ENCODE peak calls at places on chromosome 9, in six cellular contexts. M, R, S, G, Y and X are unnamed samples.

GRCh38 chr9:126723807-126724172 is 81.0 kb upstream of the ZBTB43 start:
- DNase-seq in R (peak), Y (no peak), M (peak), S (no peak), G (no peak), X (no peak)

GRCh38 chr9:112858625-112859147 is 32.0 kb downstream of the SLC46A2 start:
- DNase-seq in Y (no peak), G (peak), R (peak), S (peak), M (peak), X (no peak)

GRCh38 chr9:114083693-114084092 is 5.6 kb upstream of the AMBP start:
- DNase-seq in G (no peak), S (no peak), M (no peak), Y (no peak), R (no peak), X (no peak)

GRCh38 chr9:11312976-11313375 is 700.2 kb upstream of the PTPRD start:
- DNase-seq in G (peak), M (no peak), Y (no peak), R (no peak), S (no peak), X (no peak)

GRCh38 chr9:128192601-128193371 is 1.4 kb upstream of the CIZ1 start:
- DNase-seq in G (no peak), Y (peak), R (peak), M (no peak), S (peak), X (no peak)

GRCh38 chr9:20811872-20812271 is 127.8 kb downstream of the FOCAD start:
- DNase-seq in S (no peak), M (no peak), G (peak), R (no peak), Y (no peak), X (no peak)

GRCh38 chr9:93520523-93520922 is 55.9 kb upstream of the PHF2 start:
- DNase-seq in Y (no peak), M (no peak), G (no peak), S (no peak), R (peak), X (no peak)

GRCh38 chr9:4590430-4591122 is 71.5 kb upstream of the PLPP6 start:
- DNase-seq in G (no peak), Y (no peak), S (no peak), M (no peak), R (no peak), X (no peak)

GRCh38 chr9:93587651-93588347 is 11.4 kb downstream of the PHF2 start:
- DNase-seq in S (no peak), R (no peak), M (peak), G (no peak), Y (no peak), X (no peak)

GRCh38 chr9:129245276-129245675 is 67.2 kb upstream of the IER5L start:
- DNase-seq in S (no peak), G (no peak), Y (no peak), M (no peak), R (no peak), X (no peak)

GRCh38 chr9:95757026-95757425 is 118.5 kb upstream of the ERCC6L2 start:
- DNase-seq in Y (no peak), R (no peak), G (no peak), M (no peak), S (no peak), X (no peak)

GRCh38 chr9:83526221-83526620 is 12.0 kb downstream of the FRMD3 start:
- DNase-seq in Y (no peak), S (no peak), R (no peak), G (no peak), M (no peak), X (no peak)

GRCh38 chr9:127720031-127720864 is 4.4 kb downstream of the TTC16 start:
- DNase-seq in M (no peak), G (no peak), R (no peak), Y (no peak), S (no peak), X (no peak)

GRCh38 chr9:76866689-76867088 is 39.2 kb downstream of the PRUNE2 start:
- DNase-seq in M (peak), R (no peak), Y (no peak), S (no peak), G (no peak), X (no peak)

GRCh38 chr9:134616341-134616740 is 25.3 kb upstream of the COL5A1 start:
- DNase-seq in Y (no peak), R (no peak), G (no peak), S (no peak), M (no peak), X (no peak)

GRCh38 chr9:16410601-16411285 is 459.7 kb downstream of the BNC2 start:
- DNase-seq in R (no peak), S (no peak), G (no peak), Y (no peak), M (no peak), X (no peak)

GRCh38 chr9:134130503-134131375 is 5.1 kb upstream of the WDR5 start:
- DNase-seq in R (no peak), Y (no peak), S (no peak), M (peak), G (no peak), X (no peak)

GRCh38 chr9:20137425-20137824 is 348.6 kb upstream of the SLC24A2 start:
- DNase-seq in M (no peak), G (no peak), Y (no peak), S (no peak), R (no peak), X (no peak)

GRCh38 chr9:21833090-21833801 is 30.8 kb downstream of the MTAP start:
- DNase-seq in R (peak), G (no peak), S (peak), M (no peak), Y (no peak), X (no peak)